ENCODE peak calls at places on chromosomes 7 and 10, in eight cellular contexts. U, Q, I, T, N, P, X and G are unnamed samples.

GRCh38 chr10:34696423-34696822 is 118.7 kb downstream of the PARD3 start:
- DNase-seq in X (no peak), N (no peak), T (no peak), U (no peak), P (peak; percentile 92), Q (peak; percentile 51), I (peak; percentile 64), G (no peak)

GRCh38 chr7:16708496-16708895 is 45.1 kb upstream of the TSPAN13 start:
- DNase-seq in X (no peak), I (peak; percentile 57), U (no peak), Q (no peak), T (no peak), N (no peak), P (no peak), G (no peak)

GRCh38 chr7:2148814-2149213 is 83.9 kb downstream of the MAD1L1 start:
- DNase-seq in I (no peak), X (no peak), P (no peak), N (no peak), Q (no peak), U (no peak), T (no peak), G (no peak)

GRCh38 chr7:149320313-149321124 is 58.5 kb downstream of the ZNF783 start:
- DNase-seq in X (no peak), Q (no peak), P (no peak), I (peak; percentile 11), T (no peak), N (no peak), U (no peak), G (no peak)

GRCh38 chr7:122552769-122553168 is 146.1 kb downstream of the RNF133 start:
- DNase-seq in U (no peak), X (no peak), T (no peak), P (no peak), I (no peak), Q (no peak), N (no peak), G (no peak)

GRCh38 chr10:373015-373414 is 237.8 kb downstream of the ZMYND11 start:
- DNase-seq in N (no peak), U (no peak), Q (no peak), P (no peak), T (peak; percentile 57), I (peak; percentile 76), X (no peak), G (no peak)

GRCh38 chr10:89391882-89392756 is at the start of gene IFIT1:
- DNase-seq in T (peak; percentile 79), P (peak; percentile 85), X (no peak), U (peak; percentile 59), Q (peak; percentile 89), N (no peak), I (peak; percentile 98), G (no peak)

GRCh38 chr7:768881-769504 is 41.9 kb upstream of the PRKAR1B start:
- DNase-seq in T (peak; percentile 22), N (peak; percentile 87), X (no peak), U (no peak), P (no peak), Q (no peak), I (no peak), G (no peak)

GRCh38 chr7:50552139-50552538 is 13.1 kb downstream of the DDC start:
- DNase-seq in X (no peak), I (no peak), N (no peak), Q (no peak), T (no peak), U (no peak), P (no peak), G (no peak)

GRCh38 chr7:22001345-22002004 is 55.8 kb upstream of the CDCA7L start:
- DNase-seq in T (peak; percentile 58), I (peak; percentile 87), X (no peak), Q (peak; percentile 32), U (peak; percentile 67), P (peak; percentile 92), N (no peak), G (no peak)

GRCh38 chr10:45444976-45445898 is 71.2 kb downstream of the ALOX5 start:
- DNase-seq in P (no peak), N (no peak), Q (no peak), T (no peak), I (no peak), U (no peak), X (no peak), G (no peak)

GRCh38 chr7:82305347-82306005 is 138.1 kb downstream of the CACNA2D1 start:
- DNase-seq in N (no peak), T (no peak), U (no peak), I (no peak), P (no peak), Q (no peak), X (no peak), G (no peak)

GRCh38 chr10:11525503-11525902 is 85.9 kb downstream of the USP6NL start:
- DNase-seq in N (no peak), P (no peak), Q (no peak), X (no peak), T (no peak), I (no peak), U (no peak), G (no peak)

GRCh38 chr10:75650648-75651047 is 219.2 kb downstream of the LRMDA start:
- DNase-seq in I (no peak), U (no peak), Q (no peak), P (no peak), N (no peak), X (no peak), T (no peak), G (no peak)

GRCh38 chr7:158533386-158534133 is 54.1 kb downstream of the PTPRN2 start:
- DNase-seq in P (no peak), Q (no peak), U (no peak), N (no peak), T (no peak), X (no peak), I (no peak), G (no peak)

GRCh38 chr7:157715071-157715937 is 378.5 kb downstream of the DNAJB6 start:
- DNase-seq in N (no peak), P (no peak), T (no peak), Q (no peak), U (no peak), X (no peak), I (no peak), G (no peak)

GRCh38 chr7:37081436-37081835 is 357.1 kb upstream of the AOAH start:
- DNase-seq in I (peak; percentile 6), X (no peak), Q (no peak), P (peak; percentile 52), U (no peak), N (no peak), T (peak; percentile 47), G (peak; percentile 59)

GRCh38 chr7:41955475-41956243 is 252.8 kb upstream of the INHBA start:
- DNase-seq in Q (peak; percentile 94), P (peak; percentile 98), U (no peak), T (peak; percentile 90), N (peak; percentile 63), I (peak; percentile 99), X (peak; percentile 75), G (peak; percentile 83)

GRCh38 chr10:133169173-133169947 is 9.3 kb downstream of the KNDC1 start:
- DNase-seq in N (no peak), I (no peak), P (no peak), X (no peak), Q (no peak), U (no peak), T (no peak), G (no peak)

DNA sequence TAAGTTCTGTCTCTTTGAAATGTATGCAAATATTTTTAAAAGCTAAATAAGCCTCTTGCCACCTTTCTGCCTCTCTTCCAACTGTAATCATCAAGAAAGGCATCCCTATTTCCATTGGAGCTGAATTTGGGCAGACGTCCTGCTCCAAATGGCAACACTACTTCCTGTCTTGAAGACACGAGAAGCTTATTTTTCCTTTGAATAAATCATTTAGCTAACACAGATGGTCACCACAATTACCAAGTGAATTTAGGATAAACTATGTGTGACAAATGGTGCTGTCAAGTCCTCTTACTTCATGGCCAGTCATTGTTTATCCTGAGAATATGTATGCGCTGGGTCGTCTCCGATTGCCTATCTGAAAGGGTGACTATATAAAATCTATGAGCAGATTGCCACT is 268.0 kb downstream of the ANKRD7 start:
- DNase-seq in Q (no peak), N (no peak), T (no peak), P (no peak), U (no peak), I (no peak), X (no peak), G (no peak)
- TF ChIP-seq CTCF in Q (no peak), N (no peak), T (no peak), P (no peak), U (no peak), I (no peak), X (no peak), G (no peak)

GRCh38 chr10:61733358-61733940 is 70.7 kb downstream of the CABCOCO1 start:
- DNase-seq in U (peak; percentile 6), Q (no peak), P (peak; percentile 55), I (peak; percentile 80), T (peak; percentile 71), X (no peak), N (peak; percentile 41), G (no peak)
- TF ChIP-seq CTCF in U (peak; percentile 47), Q (peak; percentile 55), P (peak; percentile 55), I (peak; percentile 76), T (peak; percentile 72), X (no peak), N (peak; percentile 52), G (peak; percentile 38)

DNA sequence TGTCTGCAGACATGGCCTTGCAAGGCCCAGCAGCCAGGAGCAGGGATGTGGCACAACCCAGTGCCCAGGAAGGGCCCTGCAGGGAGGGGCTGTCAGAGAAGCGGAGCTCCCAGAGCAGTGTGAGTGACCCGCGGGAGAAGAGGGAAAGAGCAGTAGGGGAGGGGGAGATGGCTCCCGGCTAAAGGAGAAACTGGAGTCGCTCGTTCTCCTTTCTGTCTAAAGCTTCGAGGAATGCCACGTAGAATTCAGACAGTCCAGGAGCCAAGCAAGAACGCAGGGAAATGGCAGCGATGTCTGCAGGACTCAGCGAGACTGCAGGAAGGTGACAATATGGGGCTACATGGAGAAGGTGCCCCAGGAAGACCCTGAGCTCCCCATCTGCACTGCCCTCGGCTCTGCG is 22.4 kb upstream of the HABP2 start:
- DNase-seq in Q (no peak), X (no peak), N (no peak), T (no peak), P (no peak), I (no peak), U (no peak), G (no peak)
- TF ChIP-seq CTCF in Q (no peak), X (no peak), N (no peak), T (no peak), P (no peak), I (no peak), U (no peak), G (no peak)

DNA sequence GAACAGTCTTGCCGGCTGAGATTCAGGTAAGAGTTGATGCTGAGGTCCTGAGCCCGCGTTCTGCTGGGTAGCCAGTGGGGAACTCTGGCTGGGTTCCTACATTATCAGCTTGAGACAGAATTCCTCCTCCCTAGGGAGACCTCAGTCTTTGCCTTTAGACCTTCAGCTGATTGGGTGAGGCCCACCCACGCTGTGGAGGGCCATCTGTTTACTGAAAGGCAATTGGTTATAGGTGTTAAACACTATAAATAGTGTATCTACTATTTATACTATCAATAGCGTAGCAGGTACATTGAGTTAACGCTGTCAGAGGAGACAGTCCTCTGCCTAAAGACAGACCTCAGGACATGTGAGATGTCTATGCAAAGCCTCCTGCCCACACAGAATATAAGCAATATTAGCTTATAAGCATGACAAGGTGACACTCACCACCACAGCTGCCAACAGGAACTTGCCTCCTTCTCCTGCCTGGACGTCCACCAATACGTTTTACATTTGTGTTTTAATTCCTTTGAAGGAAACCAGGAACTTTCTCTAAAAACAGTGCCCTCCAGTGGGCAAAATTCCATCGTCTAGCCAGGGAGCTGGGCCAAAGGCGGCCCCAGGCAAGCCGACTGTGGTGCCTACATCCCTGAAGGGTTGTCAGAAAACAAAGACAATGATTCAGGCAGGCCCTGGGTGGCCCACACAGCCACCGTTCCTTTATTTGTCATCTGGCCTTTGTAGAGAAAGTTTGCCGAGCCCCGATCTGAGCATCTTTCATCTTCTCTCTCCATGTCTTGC is 58.8 kb downstream of the INSIG1 start:
- DNase-seq in I (peak; percentile 44), N (peak; percentile 44), T (peak; percentile 58), Q (no peak), X (no peak), U (no peak), P (peak; percentile 20), G (no peak)
- TF ChIP-seq CTCF in I (peak; percentile 56), N (peak; percentile 47), T (peak; percentile 57), Q (peak; percentile 37), X (no peak), U (peak; percentile 9), P (peak; percentile 30), G (no peak)